ENCODE peak calls at places on chromosomes 2 and 18, in four cellular contexts. S, X, Z and E are unnamed samples.

GRCh38 chr2:191114403-191114886 is 36.3 kb downstream of the STAT4 start:
- DNase-seq in X (no peak), Z (peak), S (no peak), E (no peak)

GRCh38 chr2:234291765-234292204 is 205.1 kb downstream of the ARL4C start:
- DNase-seq in X (peak), S (no peak), Z (peak), E (peak)

GRCh38 chr2:181189932-181190331 is 209.5 kb downstream of the UBE2E3 start:
- DNase-seq in X (no peak), S (no peak), Z (no peak), E (no peak)

GRCh38 chr2:231648579-231649174 is 56.0 kb downstream of the TEX44 start:
- DNase-seq in Z (peak), X (no peak), S (no peak), E (no peak)

GRCh38 chr2:102387763-102388546 is 32.4 kb downstream of the IL18R1 start:
- DNase-seq in S (no peak), Z (no peak), X (no peak), E (no peak)

GRCh38 chr2:70509565-70509964 is 44.1 kb downstream of the TGFA start:
- DNase-seq in Z (no peak), S (no peak), X (no peak), E (no peak)

GRCh38 chr18:79625924-79626561 is 53.6 kb upstream of the CTDP1 start:
- DNase-seq in X (no peak), S (no peak), Z (no peak), E (no peak)

GRCh38 chr18:59851784-59852399 is 47.9 kb upstream of the PMAIP1 start:
- DNase-seq in S (no peak), Z (no peak), X (no peak), E (no peak)

DNA sequence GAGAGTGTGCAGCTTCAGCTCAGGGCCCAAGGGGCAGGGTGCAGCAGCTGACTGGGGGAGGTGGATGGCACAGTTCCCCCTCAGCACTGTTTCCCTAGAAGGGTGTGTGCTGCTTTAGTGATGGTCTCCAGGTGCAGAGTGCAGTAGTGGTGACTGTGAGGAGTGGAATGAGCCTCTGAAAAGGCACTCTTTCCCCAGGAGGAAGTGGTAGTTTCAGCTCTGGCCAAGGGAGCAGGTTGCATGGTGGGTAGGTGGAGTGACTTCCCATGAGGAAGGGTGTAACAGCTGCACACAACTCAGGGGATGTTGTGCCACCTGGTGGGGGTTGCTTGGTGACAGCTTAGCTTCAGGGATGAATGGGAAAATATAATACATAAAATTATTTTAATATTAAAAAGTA is 251.5 kb upstream of the NXPH2 start:
- DNase-seq in Z (peak), X (no peak), S (no peak), E (no peak)
- TF ChIP-seq CTCF in Z (no peak), X (no peak), S (no peak), E (peak)

DNA sequence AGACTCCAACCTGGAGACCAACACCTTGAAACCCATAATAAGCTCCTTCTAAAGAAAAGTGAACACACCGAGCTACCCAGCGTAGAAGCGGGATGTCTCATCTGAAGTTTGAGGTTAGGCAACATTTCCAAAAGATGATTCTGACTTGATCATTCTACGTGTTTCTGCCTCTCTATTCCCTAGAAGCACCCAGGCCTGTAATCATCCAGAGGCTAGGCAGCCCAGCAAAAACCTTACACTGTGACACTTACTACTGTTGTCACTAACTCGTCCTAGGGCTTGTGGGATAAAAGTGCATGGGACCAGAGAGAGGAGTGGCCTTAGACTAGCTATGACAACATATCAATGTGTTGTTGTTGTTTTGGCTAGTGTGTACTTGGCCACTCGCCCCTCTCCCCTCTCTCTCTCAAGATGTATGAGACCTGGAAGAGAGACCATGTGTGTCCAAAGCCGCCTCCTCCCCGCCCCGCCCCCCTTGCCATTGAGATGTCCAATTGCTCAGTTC is 1.4 kb downstream of the ZBTB14 start:
- DNase-seq in Z (no peak), X (no peak), S (no peak), E (no peak)
- H3K4me3 ChIP-seq in Z (peak), X (peak), S (peak), E (peak)

DNA sequence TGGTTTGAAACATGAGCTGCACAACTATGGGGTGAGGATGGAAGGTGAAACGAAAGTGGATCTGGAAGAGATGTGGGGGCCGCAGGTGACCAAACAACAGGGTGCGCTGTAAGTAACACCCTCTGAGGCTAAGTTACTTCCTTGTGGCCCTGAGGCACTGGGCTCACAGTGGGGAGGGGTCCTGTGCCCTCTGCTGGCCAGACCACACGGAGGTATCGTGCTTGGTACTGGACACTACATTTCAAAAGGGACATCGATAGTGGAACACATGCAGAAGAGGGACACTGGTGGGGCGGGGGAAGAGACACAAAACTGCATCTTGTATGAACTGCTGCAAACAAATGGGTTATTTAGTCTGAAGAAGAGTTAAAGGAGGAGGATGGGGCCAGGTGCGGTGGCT is 110.6 kb downstream of the CLIP4 start:
- DNase-seq in S (no peak), Z (no peak), X (no peak), E (no peak)
- TF ChIP-seq CTCF in S (no peak), Z (no peak), X (no peak), E (no peak)

GRCh38 chr2:131039535-131039907 is 53.7 kb downstream of the FAM168B start:
- DNase-seq in S (no peak), Z (no peak), X (peak), E (no peak)
- H3K4me3 ChIP-seq in S (no peak), Z (no peak), X (peak), E (no peak)

DNA sequence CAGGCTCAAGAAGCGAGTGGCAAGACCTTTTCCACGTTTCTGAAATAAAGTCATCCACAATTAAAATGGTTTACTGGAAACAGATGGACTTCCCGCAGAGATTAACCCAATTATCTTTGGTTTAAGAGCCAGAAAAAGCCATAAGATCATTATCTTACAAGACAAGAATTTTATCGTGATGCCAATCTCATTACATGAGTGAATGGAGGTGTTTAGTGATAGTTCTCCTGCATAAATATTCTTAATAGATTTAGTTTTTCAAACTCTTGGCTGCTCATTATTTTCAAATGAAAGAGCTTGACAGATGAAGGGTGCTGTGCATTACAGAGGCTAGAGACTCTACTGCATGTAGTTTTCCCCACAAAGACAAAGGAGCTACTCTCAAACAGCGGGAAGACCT is 1028.4 kb upstream of the PIK3C3 start:
- DNase-seq in Z (no peak), S (peak), X (no peak), E (no peak)
- TF ChIP-seq CTCF in Z (no peak), S (no peak), X (no peak), E (no peak)

GRCh38 chr18:48707636-48708296 is 168.9 kb downstream of the CTIF start:
- DNase-seq in X (no peak), S (no peak), Z (no peak), E (no peak)

GRCh38 chr18:48705043-48705442 is 166.2 kb downstream of the CTIF start:
- DNase-seq in S (no peak), Z (no peak), X (no peak), E (no peak)

GRCh38 chr18:48703418-48703817 is 164.6 kb downstream of the CTIF start:
- DNase-seq in X (no peak), Z (no peak), S (no peak), E (no peak)

GRCh38 chr18:48706630-48707206 is 167.9 kb downstream of the CTIF start:
- DNase-seq in S (no peak), Z (no peak), X (no peak), E (no peak)

DNA sequence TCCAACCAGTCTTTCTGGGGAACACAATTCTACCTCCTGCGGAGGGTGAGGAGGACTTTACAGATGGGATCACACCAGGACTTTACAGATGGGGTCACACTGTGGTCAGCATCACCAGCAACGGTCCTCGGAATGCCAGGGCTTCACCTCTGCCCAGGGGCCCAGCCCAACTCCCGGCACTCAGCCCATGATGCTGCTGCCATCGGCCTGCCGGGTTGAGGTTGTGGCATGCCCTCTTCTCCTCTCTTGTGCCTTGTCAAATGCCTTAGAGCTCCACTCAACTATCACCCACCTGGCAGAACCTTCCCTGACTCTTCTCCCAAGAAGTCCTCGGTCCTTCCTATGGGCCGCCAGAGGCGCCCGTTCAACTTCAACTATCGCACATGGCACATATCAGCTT is 166.7 kb downstream of the CTIF start:
- DNase-seq in Z (no peak), S (no peak), X (no peak), E (no peak)
- H3K4me3 ChIP-seq in Z (no peak), S (no peak), X (no peak), E (no peak)

GRCh38 chr2:1305357-1305756 is 107.9 kb upstream of the TPO start:
- DNase-seq in Z (no peak), X (no peak), S (no peak), E (no peak)
- TF ChIP-seq CTCF in Z (no peak), X (no peak), S (no peak), E (no peak)

DNA sequence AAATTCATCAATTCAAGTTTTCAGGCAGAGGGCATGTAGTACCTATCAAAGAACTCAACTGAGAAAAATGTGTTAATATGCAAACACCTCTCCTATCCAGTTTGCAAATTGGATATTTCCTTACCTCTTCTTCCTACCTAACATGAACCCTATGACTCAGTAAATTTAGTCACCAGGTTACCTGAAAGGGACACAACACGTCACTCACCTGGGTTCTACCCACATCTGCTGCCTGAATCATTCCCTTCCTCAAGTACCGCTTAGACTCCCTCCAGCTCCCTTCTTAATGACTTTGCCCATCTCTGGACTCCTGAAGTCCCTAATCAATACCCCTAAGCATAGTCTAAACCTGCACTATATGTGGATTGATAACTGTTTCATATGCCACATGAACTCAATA is 10.4 kb downstream of the ANKRD44 start:
- DNase-seq in Z (no peak), S (no peak), X (no peak), E (no peak)
- H3K4me3 ChIP-seq in Z (no peak), S (no peak), X (no peak), E (no peak)